ENCODE peak calls at places on chromosomes 12 and 14, in four cellular contexts. O, D, W and C are unnamed samples.

GRCh38 chr14:52801014-52801708 is 9.8 kb upstream of the GNPNAT1 start:
- DNase-seq in O (no peak), D (no peak), W (no peak), C (peak; percentile 70)

GRCh38 chr12:124236651-124237050 is 58.2 kb upstream of the RFLNA start:
- DNase-seq in O (no peak), D (no peak), W (no peak), C (no peak)

GRCh38 chr12:4276524-4277204 is 3.1 kb downstream of the CCND2 start:
- DNase-seq in O (peak; percentile 97), D (peak; percentile 67), W (peak; percentile 90), C (peak; percentile 74)

GRCh38 chr12:82415402-82415801 is 57.1 kb downstream of the METTL25 start:
- DNase-seq in O (no peak), D (no peak), W (no peak), C (no peak)

GRCh38 chr12:120710805-120711296 is 593 bp downstream of the UNC119B start:
- DNase-seq in O (peak; percentile 60), D (no peak), W (no peak), C (no peak)

GRCh38 chr12:53795927-53796326 is 44.1 kb upstream of the CISTR start:
- DNase-seq in O (no peak), D (no peak), W (no peak), C (no peak)

GRCh38 chr14:67390135-67390534 is 21.8 kb downstream of the PLEK2 start:
- DNase-seq in O (no peak), D (no peak), W (no peak), C (no peak)

GRCh38 chr12:127245009-127245408 is 1022.0 kb upstream of the TMEM132C start:
- DNase-seq in O (no peak), D (no peak), W (no peak), C (no peak)

GRCh38 chr12:32217354-32218310 is 111.0 kb downstream of the BICD1 start:
- DNase-seq in O (no peak), D (no peak), W (peak; percentile 29), C (no peak)

GRCh38 chr14:104559043-104559768 is 20.4 kb upstream of the C14orf180 start:
- DNase-seq in O (no peak), D (no peak), W (no peak), C (no peak)

GRCh38 chr12:73421832-73422231 is 1115.8 kb upstream of the ATXN7L3B start:
- DNase-seq in O (no peak), D (no peak), W (no peak), C (no peak)

GRCh38 chr14:52377940-52378339 is 63.8 kb downstream of the PTGER2 start:
- DNase-seq in O (peak; percentile 57), D (no peak), W (no peak), C (no peak)

GRCh38 chr12:124392271-124392990 is 97.5 kb downstream of the RFLNA start:
- DNase-seq in O (peak; percentile 75), D (peak; percentile 46), W (no peak), C (no peak)

GRCh38 chr12:82910246-82910893 is 223.7 kb downstream of the TMTC2 start:
- DNase-seq in O (peak; percentile 61), D (no peak), W (no peak), C (no peak)

GRCh38 chr12:95613021-95613420 is 61.7 kb upstream of the USP44 start:
- DNase-seq in O (no peak), D (no peak), W (no peak), C (no peak)

GRCh38 chr14:60085085-60085484 is 6.6 kb upstream of the PCNX4 start:
- DNase-seq in O (no peak), D (no peak), W (no peak), C (no peak)

GRCh38 chr12:25745281-25745680 is 192.2 kb upstream of the LMNTD1 start:
- DNase-seq in O (no peak), D (no peak), W (no peak), C (no peak)

GRCh38 chr12:77189463-77189862 is 124.1 kb upstream of the E2F7 start:
- DNase-seq in O (no peak), D (no peak), W (no peak), C (no peak)

GRCh38 chr12:49040364-49040855 is 20.2 kb downstream of the KMT2D start:
- DNase-seq in O (no peak), D (no peak), W (no peak), C (no peak)
- H3K27ac ChIP-seq in O (no peak overlapping the region), D (no peak overlapping the region), W (no peak overlapping the region), C (no peak overlapping the region)

GRCh38 chr12:85253823-85254222 is 26.2 kb upstream of the ALX1 start:
- DNase-seq in O (no peak), D (no peak), W (no peak), C (no peak)
- H3K27ac ChIP-seq in O (no peak overlapping the region), D (no peak overlapping the region), W (no peak overlapping the region), C (no peak overlapping the region)

DNA sequence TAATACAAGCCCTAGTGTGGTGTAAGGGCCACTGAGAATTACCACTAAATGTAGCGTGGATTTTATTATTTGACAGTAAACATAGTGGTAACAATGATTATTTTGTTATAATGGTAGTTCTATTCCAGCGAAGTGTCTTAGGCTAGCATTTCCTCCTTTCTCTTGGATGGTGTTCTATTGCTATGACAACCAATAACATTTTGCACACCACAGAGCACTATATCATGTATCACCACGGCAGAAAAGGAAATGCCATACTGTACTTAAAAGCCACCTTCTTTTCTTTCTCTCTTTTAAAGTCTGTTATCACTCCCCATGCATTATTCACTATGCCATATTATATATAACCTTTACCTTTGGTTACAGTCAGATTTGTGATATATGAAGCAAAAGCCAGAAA is 195.9 kb downstream of the FOXN3 start:
- DNase-seq in O (no peak), D (no peak), W (no peak), C (no peak)
- H3K27ac ChIP-seq in O (no peak overlapping the region), D (no peak overlapping the region), W (no peak overlapping the region), C (no peak overlapping the region)

GRCh38 chr12:27823038-27823437 is 43.0 kb upstream of the MANSC4 start:
- DNase-seq in O (no peak), D (no peak), W (no peak), C (no peak)
- H3K27ac ChIP-seq in O (no peak overlapping the region), D (no peak overlapping the region), W (no peak overlapping the region), C (no peak overlapping the region)

GRCh38 chr14:100159107-100159864 is at the start of gene DEGS2:
- DNase-seq in O (peak; percentile 87), D (no peak), W (no peak), C (no peak)
- H3K27ac ChIP-seq in O (no peak within 1 kb of the TSS), D (no peak within 1 kb of the TSS), W (no peak within 1 kb of the TSS), C (no peak within 1 kb of the TSS)

DNA sequence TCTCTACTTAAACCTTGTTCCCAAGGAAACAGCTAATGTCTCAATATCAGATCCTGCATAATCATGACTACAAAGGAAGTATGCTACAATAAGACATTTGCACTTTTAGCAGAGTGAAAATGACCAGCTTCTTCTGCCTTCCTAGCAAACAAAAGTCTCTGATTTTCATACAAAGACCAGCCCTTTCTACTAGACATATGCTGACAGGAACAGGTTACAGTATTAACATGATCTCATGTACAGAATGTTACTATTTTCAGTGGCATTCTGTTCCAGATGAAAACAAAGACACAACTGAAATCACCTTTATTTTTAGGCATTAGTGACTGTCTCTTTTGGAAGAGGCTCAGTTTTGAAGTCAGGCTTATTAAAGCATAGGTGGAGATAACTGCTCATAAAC is 228.6 kb downstream of the MED13L start:
- DNase-seq in O (no peak), D (no peak), W (no peak), C (no peak)
- H3K27ac ChIP-seq in O (no peak overlapping the region), D (no peak overlapping the region), W (no peak overlapping the region), C (no peak overlapping the region)

DNA sequence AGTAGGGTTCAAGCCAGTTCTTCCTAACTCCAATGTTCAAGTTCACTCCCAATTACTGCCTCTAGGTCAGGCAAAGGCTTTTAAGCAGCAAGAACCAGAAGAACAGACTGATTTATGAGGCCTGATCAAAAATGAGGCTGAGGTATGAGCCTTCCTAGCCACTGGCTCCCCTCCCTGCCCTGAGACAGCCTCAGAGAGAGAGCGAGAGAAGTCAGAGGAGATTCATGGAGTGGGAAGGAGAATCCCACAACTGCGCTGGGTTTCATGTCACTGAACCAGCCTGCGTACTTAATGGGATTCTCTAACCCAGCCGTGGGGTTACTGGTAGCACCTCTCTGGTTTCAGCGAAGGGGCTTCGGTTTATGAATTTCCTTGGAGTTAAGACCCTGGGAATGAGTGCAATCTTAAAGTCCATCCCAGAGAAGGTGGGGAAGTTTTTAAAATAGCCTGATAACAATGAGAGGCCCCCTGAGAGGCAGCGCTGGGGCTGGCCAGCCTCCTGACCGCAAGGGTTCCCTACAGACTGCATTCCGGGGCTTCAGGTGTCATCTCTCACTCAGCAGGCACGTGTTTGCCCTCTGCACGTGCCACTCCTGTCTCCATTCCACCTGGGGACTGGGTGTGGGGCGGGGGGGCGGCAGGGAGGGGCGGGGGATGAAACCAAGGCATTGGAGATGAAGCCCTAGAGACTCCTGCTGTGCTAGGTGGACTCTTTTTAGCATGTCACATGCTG is 6.1 kb upstream of the GPRC5A start:
- DNase-seq in O (peak; percentile 70), D (no peak), W (no peak), C (no peak)
- H3K27ac ChIP-seq in O (peak overlapping the region; percentile 59), D (no peak overlapping the region), W (no peak overlapping the region), C (no peak overlapping the region)

GRCh38 chr14:99270491-99271287 is 1.3 kb downstream of the BCL11B start:
- DNase-seq in O (peak; percentile 85), D (no peak), W (no peak), C (no peak)

GRCh38 chr14:99266181-99267178 is 5.5 kb downstream of the BCL11B start:
- DNase-seq in O (peak; percentile 88), D (peak; percentile 36), W (peak; percentile 72), C (peak; percentile 21)

GRCh38 chr14:99268776-99269510 is 3.1 kb downstream of the BCL11B start:
- DNase-seq in O (peak; percentile 42), D (no peak), W (no peak), C (no peak)

GRCh38 chr14:99265571-99265970 is 6.4 kb downstream of the BCL11B start:
- DNase-seq in O (no peak), D (no peak), W (no peak), C (no peak)

DNA sequence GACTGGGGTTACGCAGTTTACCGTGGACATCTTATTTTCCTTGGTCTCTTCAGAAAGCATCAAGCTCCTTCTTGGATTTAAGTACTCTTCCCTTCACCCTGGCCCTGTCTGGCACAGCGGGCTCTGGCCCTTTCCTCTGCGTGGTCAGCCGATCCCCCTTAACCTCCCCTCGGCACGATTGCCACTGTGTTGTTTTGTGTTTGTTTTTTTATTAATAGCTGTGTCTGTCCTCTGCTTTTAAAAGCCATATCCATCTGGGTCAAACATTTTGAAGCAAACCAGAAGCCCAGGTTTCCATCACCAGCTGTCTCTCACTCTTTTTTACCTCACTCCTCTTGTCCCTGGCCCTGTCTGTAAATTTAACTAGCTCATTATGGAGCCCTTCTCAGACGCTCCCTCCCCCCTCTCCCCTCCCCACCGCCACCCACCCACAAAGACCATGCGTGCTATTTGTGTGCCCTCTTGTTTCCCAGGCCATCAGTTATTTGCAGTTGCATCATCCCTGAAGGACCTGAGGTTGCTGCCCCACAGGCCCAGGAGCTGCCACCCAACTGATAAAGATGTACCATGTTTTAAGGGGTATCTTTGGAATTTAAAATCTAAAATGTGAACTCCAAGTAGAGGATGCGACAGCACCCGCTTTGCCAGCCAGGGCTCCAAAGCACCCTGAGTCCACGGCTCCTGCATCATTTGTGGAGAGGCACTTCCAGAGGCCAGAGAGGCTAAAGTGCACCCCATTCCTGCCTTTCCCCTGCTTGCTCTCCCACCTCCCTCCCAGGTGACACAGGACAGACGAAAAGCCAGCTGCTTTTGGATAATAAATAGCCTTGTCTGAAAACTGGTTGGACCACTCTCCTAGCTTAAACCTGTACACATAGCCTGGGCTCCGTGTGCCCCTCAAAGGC is 3.9 kb downstream of the BCL11B start:
- DNase-seq in O (no peak), D (no peak), W (no peak), C (no peak)
- H3K27ac ChIP-seq in O (no peak overlapping the region), D (no peak overlapping the region), W (no peak overlapping the region), C (no peak overlapping the region)